ENCODE peak calls at places on chromosomes 3 and 15, in seven cellular contexts. One of them, this sample, is unnamed.

GRCh38 chr3:184234224-184234623 is 4.8 kb downstream of the VWA5B2 start:
- DNase-seq in HepG2: peak; percentile 25
- DNase-seq in SK-N-SH: peak; percentile 91
- DNase-seq in K562: peak; percentile 45
- DNase-seq in GM12878: no peak
- DNase-seq in H1: no peak
- DNase-seq in GM12891: no peak
- DNase-seq in this sample: no peak

GRCh38 chr3:127277591-127277990 is 10.3 kb downstream of the PRR20G start:
- DNase-seq in GM12891: no peak
- DNase-seq in SK-N-SH: no peak
- DNase-seq in H1: no peak
- DNase-seq in HepG2: no peak
- DNase-seq in GM12878: no peak
- DNase-seq in K562: no peak
- DNase-seq in this sample: no peak

GRCh38 chr15:41512078-41512394 is 1.6 kb downstream of the LTK start:
- DNase-seq in SK-N-SH: no peak
- DNase-seq in GM12878: no peak
- DNase-seq in H1: peak; percentile 63
- DNase-seq in HepG2: no peak
- DNase-seq in GM12891: no peak
- DNase-seq in K562: no peak
- DNase-seq in this sample: no peak

GRCh38 chr3:58492385-58492970 is 582 bp downstream of the KCTD6 start:
- DNase-seq in GM12878: no peak
- DNase-seq in HepG2: no peak
- DNase-seq in GM12891: no peak
- DNase-seq in H1: no peak
- DNase-seq in SK-N-SH: peak; percentile 44
- DNase-seq in K562: no peak
- DNase-seq in this sample: no peak

GRCh38 chr3:188583476-188584161 is 429.7 kb downstream of the LPP start:
- DNase-seq in GM12891: no peak
- DNase-seq in GM12878: no peak
- DNase-seq in K562: no peak
- DNase-seq in H1: no peak
- DNase-seq in HepG2: no peak
- DNase-seq in SK-N-SH: no peak
- DNase-seq in this sample: no peak

GRCh38 chr3:156978471-156978961 is 152.4 kb downstream of the LEKR1 start:
- DNase-seq in HepG2: no peak
- DNase-seq in GM12891: peak; percentile 4
- DNase-seq in GM12878: peak; percentile 83
- DNase-seq in SK-N-SH: no peak
- DNase-seq in H1: no peak
- DNase-seq in K562: no peak
- DNase-seq in this sample: no peak

GRCh38 chr3:110680365-110680909 is 391.2 kb upstream of the NECTIN3 start:
- DNase-seq in H1: no peak
- DNase-seq in K562: no peak
- DNase-seq in HepG2: no peak
- DNase-seq in GM12891: no peak
- DNase-seq in SK-N-SH: no peak
- DNase-seq in GM12878: no peak
- DNase-seq in this sample: no peak

GRCh38 chr15:41331833-41332787 is at the start of gene OIP5:
- DNase-seq in H1: peak; percentile 93
- DNase-seq in SK-N-SH: peak; percentile 96
- DNase-seq in GM12878: peak; percentile 98
- DNase-seq in K562: peak; percentile 93
- DNase-seq in GM12891: peak; percentile 95
- DNase-seq in HepG2: peak; percentile 99
- DNase-seq in this sample: peak; percentile 90

DNA sequence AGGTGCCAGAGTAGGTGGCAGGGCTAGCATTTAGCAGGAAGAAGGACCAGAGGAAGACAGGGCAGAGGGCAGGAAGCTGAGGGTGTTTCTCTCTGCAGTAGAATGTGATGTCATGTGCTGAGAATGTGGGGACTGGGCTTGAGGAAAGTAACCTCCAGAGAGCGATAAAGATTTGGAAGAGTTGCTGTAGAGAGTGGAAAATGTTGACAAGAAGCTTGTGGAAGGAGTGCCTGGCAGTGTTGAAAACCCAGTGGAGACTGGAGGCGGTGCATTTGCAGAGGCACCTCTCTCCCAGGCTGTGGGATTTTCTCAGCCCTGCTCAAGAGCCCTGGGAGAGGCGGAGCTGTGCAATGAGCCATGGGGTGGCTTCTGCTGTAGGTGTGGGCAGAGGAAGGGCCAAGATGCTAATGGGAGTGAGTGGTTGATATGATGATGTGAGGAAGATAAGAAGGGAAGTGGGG is 54.8 kb downstream of the MESD start:
- DNase-seq in GM12878: no peak
- DNase-seq in HepG2: no peak
- DNase-seq in SK-N-SH: no peak
- DNase-seq in K562: no peak
- DNase-seq in H1: no peak
- DNase-seq in GM12891: no peak
- DNase-seq in this sample: no peak
- TF ChIP-seq TAF1 in GM12878: no peak
- TF ChIP-seq TAF1 in HepG2: no peak
- TF ChIP-seq TAF1 in SK-N-SH: no peak
- TF ChIP-seq TAF1 in K562: no peak
- TF ChIP-seq TAF1 in H1: no peak
- TF ChIP-seq TAF1 in GM12891: no peak
- TF ChIP-seq TAF1 in this sample: no peak

GRCh38 chr3:197322149-197322548 is 23.7 kb upstream of the DLG1 start:
- DNase-seq in SK-N-SH: no peak
- DNase-seq in GM12891: no peak
- DNase-seq in K562: no peak
- DNase-seq in H1: no peak
- DNase-seq in HepG2: no peak
- DNase-seq in GM12878: no peak
- DNase-seq in this sample: no peak

GRCh38 chr3:197320582-197320981 is 22.2 kb upstream of the DLG1 start:
- DNase-seq in HepG2: no peak
- DNase-seq in GM12891: no peak
- DNase-seq in GM12878: no peak
- DNase-seq in K562: no peak
- DNase-seq in SK-N-SH: no peak
- DNase-seq in H1: no peak
- DNase-seq in this sample: no peak

GRCh38 chr3:197312431-197312830 is 14.0 kb upstream of the DLG1 start:
- DNase-seq in GM12878: no peak
- DNase-seq in GM12891: no peak
- DNase-seq in K562: no peak
- DNase-seq in H1: no peak
- DNase-seq in HepG2: no peak
- DNase-seq in SK-N-SH: no peak
- DNase-seq in this sample: no peak

GRCh38 chr3:197311591-197311990 is 13.2 kb upstream of the DLG1 start:
- DNase-seq in SK-N-SH: no peak
- DNase-seq in HepG2: no peak
- DNase-seq in GM12891: no peak
- DNase-seq in GM12878: no peak
- DNase-seq in K562: no peak
- DNase-seq in H1: no peak
- DNase-seq in this sample: no peak

DNA sequence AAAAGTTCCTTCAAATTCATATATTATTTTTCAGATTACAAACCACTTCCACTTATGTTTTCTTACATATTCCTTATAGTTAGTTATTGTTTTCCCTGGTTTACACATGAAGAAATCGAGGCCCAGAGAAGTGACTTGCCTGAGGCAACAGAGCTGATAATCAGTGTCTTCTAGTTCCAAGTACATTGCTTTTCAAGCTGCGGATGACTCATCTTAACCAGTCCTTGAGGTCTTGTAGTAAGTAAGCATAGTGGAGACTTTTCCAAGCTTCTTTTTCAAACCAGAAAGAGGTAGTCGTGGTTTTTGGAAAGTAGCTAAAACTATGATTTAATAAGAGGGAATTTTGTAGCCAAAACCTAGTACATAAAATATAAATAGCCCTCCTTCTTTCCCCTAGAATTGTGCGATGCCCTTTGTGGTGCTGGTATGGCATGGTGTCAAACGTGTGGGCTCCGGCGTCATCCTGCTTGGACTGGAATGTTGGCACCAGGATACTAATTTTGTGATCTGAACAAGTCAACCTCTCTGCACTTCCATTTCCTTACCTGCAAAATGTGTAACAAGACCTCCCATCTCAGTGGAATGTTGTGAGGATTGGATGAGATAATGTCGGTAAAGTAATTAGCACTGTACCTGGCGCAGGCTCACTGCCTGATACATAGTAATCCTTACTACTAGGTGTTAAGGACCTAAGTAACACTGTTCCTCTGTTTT is 19.0 kb upstream of the DLG1 start:
- DNase-seq in K562: no peak
- DNase-seq in SK-N-SH: no peak
- DNase-seq in H1: no peak
- DNase-seq in GM12891: no peak
- DNase-seq in HepG2: no peak
- DNase-seq in GM12878: no peak
- DNase-seq in this sample: no peak
- TF ChIP-seq TAF1 in K562: no peak
- TF ChIP-seq TAF1 in SK-N-SH: no peak
- TF ChIP-seq TAF1 in H1: no peak
- TF ChIP-seq TAF1 in GM12891: no peak
- TF ChIP-seq TAF1 in HepG2: no peak
- TF ChIP-seq TAF1 in GM12878: no peak
- TF ChIP-seq TAF1 in this sample: no peak

DNA sequence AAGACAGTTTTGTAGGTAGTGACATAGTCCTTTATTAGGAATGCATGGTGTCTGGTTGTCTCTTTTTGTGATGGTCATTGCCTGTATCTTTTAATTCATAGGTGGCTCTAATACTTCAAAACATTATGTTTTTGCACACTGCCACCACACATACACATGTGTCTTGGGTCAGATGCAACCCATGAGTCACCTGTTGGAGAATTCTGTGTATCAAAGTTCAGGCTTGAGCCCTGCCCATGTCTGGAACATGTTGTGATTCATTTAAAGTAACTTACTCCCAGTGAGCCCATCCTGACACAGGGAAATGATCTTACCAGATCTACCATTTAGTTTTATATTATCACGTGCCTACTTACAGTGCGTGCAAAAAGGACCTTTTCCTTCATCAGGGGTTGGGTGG is 142.7 kb downstream of the GHSR start:
- DNase-seq in GM12878: no peak
- DNase-seq in SK-N-SH: no peak
- DNase-seq in HepG2: peak; percentile 72
- DNase-seq in H1: no peak
- DNase-seq in GM12891: no peak
- DNase-seq in K562: no peak
- DNase-seq in this sample: no peak
- TF ChIP-seq TAF1 in GM12878: no peak
- TF ChIP-seq TAF1 in SK-N-SH: no peak
- TF ChIP-seq TAF1 in HepG2: no peak
- TF ChIP-seq TAF1 in H1: no peak
- TF ChIP-seq TAF1 in GM12891: no peak
- TF ChIP-seq TAF1 in K562: no peak
- TF ChIP-seq TAF1 in this sample: no peak

DNA sequence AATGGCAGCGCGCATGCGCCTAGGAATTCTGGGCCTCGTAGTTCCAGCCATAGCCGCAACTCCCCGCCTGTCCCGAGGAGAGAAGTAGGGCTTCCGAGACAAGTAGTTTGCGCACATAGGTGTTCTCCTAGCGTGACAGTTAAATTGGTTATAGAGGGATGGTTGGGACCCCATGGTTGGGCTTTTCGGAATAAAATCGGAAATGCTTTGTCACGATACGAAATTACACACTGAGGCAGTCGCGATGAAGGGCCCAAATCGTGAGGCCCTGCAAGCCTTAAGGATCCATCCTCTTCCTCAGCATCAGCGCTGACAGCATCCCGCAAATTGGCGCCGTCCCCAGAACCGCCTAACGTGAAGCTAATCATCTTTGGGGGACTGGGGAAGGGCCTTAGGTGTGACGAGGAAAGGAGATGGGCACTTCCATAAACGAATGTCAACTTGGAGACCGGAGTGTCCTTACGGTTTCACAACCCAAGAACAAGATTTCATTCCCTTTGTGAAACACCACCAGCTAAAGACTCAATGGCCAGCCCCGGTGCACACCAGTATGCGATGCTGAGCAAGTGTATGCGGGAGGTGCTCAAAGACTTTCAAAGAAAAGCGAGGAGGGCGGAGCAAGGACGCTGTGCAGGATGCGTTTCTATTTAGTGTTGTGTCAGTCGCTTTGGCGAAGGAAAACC is 612 bp upstream of the TTBK2 start:
- DNase-seq in H1: no peak
- DNase-seq in GM12878: no peak
- DNase-seq in SK-N-SH: peak; percentile 7
- DNase-seq in GM12891: no peak
- DNase-seq in K562: no peak
- DNase-seq in HepG2: no peak
- DNase-seq in this sample: no peak
- TF ChIP-seq TAF1 in H1: no peak
- TF ChIP-seq TAF1 in GM12878: no peak
- TF ChIP-seq TAF1 in SK-N-SH: no peak
- TF ChIP-seq TAF1 in GM12891: no peak
- TF ChIP-seq TAF1 in K562: no peak
- TF ChIP-seq TAF1 in HepG2: no peak
- TF ChIP-seq TAF1 in this sample: no peak

DNA sequence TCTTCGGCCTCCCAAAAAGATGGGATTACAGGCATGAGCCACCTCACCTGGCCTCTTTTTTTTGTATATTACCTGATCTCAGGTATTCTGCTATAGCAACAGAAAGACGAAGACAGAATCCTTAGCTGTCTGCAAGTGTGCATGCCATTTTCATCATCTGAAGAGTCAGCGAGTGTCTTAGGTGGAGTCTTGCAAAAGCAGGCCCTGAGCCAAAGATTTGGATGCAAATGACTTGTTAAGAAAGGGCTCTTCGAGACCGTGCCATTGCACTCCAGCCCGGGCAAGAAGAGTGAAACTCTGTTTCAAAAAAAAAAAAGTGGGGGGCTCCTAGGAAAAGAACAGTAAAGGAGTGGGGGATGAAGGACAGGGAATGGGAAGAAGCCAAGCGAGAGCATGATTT is 10.2 kb upstream of the TRIM69 start:
- DNase-seq in GM12891: no peak
- DNase-seq in K562: no peak
- DNase-seq in GM12878: no peak
- DNase-seq in SK-N-SH: no peak
- DNase-seq in HepG2: no peak
- DNase-seq in H1: no peak
- DNase-seq in this sample: no peak
- TF ChIP-seq TAF1 in GM12891: no peak
- TF ChIP-seq TAF1 in K562: no peak
- TF ChIP-seq TAF1 in GM12878: no peak
- TF ChIP-seq TAF1 in SK-N-SH: no peak
- TF ChIP-seq TAF1 in HepG2: no peak
- TF ChIP-seq TAF1 in H1: no peak
- TF ChIP-seq TAF1 in this sample: no peak